ENCODE peak calls at places on chromosomes 4 and X, in ten cellular contexts. One of them, this sample, is unnamed.

GRCh38 chr4:17173300-17173699 is 274.9 kb upstream of the LDB2 start:
- DNase-seq in astrocyte of the spinal cord: no peak
- DNase-seq in AG04450: no peak
- DNase-seq in AG04449: no peak
- DNase-seq in nephron progenitor cell: peak; percentile 20
- DNase-seq in endothelial cell: peak; percentile 16
- DNase-seq in fibroblast of mammary gland: no peak
- DNase-seq in A673: peak; percentile 67
- DNase-seq in progenitor cell of endocrine pancreas: no peak
- DNase-seq in fibroblast of the aortic adventitia: no peak
- DNase-seq in this sample: no peak

GRCh38 chr4:153260152-153260551 is 55.9 kb downstream of the TRIM2 start:
- DNase-seq in astrocyte of the spinal cord: no peak
- DNase-seq in AG04450: no peak
- DNase-seq in AG04449: no peak
- DNase-seq in nephron progenitor cell: no peak
- DNase-seq in endothelial cell: no peak
- DNase-seq in fibroblast of mammary gland: no peak
- DNase-seq in A673: no peak
- DNase-seq in progenitor cell of endocrine pancreas: no peak
- DNase-seq in fibroblast of the aortic adventitia: peak; percentile 31
- DNase-seq in this sample: no peak

GRCh38 chr4:88672987-88673386 is 24.6 kb downstream of the NAP1L5 start:
- DNase-seq in astrocyte of the spinal cord: peak; percentile 56
- DNase-seq in AG04450: no peak
- DNase-seq in AG04449: no peak
- DNase-seq in nephron progenitor cell: peak; percentile 35
- DNase-seq in endothelial cell: peak; percentile 44
- DNase-seq in fibroblast of mammary gland: peak; percentile 56
- DNase-seq in A673: peak; percentile 46
- DNase-seq in progenitor cell of endocrine pancreas: no peak
- DNase-seq in fibroblast of the aortic adventitia: peak; percentile 63
- DNase-seq in this sample: no peak

GRCh38 chrX:109926743-109927662 is 75.9 kb upstream of the TMEM164 start:
- DNase-seq in astrocyte of the spinal cord: no peak
- DNase-seq in AG04450: no peak
- DNase-seq in AG04449: no peak
- DNase-seq in nephron progenitor cell: no peak
- DNase-seq in endothelial cell: no peak
- DNase-seq in fibroblast of mammary gland: no peak
- DNase-seq in A673: no peak
- DNase-seq in progenitor cell of endocrine pancreas: no peak
- DNase-seq in fibroblast of the aortic adventitia: no peak
- DNase-seq in this sample: no peak

GRCh38 chr4:152983221-152983620 is 47.1 kb downstream of the FHDC1 start:
- DNase-seq in astrocyte of the spinal cord: peak; percentile 22
- DNase-seq in AG04450: no peak
- DNase-seq in AG04449: no peak
- DNase-seq in nephron progenitor cell: peak; percentile 62
- DNase-seq in endothelial cell: peak; percentile 40
- DNase-seq in fibroblast of mammary gland: peak; percentile 29
- DNase-seq in A673: no peak
- DNase-seq in progenitor cell of endocrine pancreas: no peak
- DNase-seq in fibroblast of the aortic adventitia: peak; percentile 23
- DNase-seq in this sample: no peak

GRCh38 chr4:16125571-16126445 is 42.0 kb upstream of the PROM1 start:
- DNase-seq in astrocyte of the spinal cord: no peak
- DNase-seq in AG04450: no peak
- DNase-seq in AG04449: peak; percentile 3
- DNase-seq in nephron progenitor cell: no peak
- DNase-seq in endothelial cell: no peak
- DNase-seq in fibroblast of mammary gland: no peak
- DNase-seq in A673: peak; percentile 42
- DNase-seq in progenitor cell of endocrine pancreas: no peak
- DNase-seq in fibroblast of the aortic adventitia: no peak
- DNase-seq in this sample: no peak

GRCh38 chr4:153757407-153757806 is 2.4 kb downstream of the RNF175 start:
- DNase-seq in astrocyte of the spinal cord: no peak
- DNase-seq in AG04450: no peak
- DNase-seq in AG04449: no peak
- DNase-seq in nephron progenitor cell: no peak
- DNase-seq in endothelial cell: no peak
- DNase-seq in fibroblast of mammary gland: no peak
- DNase-seq in A673: no peak
- DNase-seq in progenitor cell of endocrine pancreas: no peak
- DNase-seq in fibroblast of the aortic adventitia: no peak
- DNase-seq in this sample: no peak

GRCh38 chr4:5730993-5731975 is 20.3 kb downstream of the EVC start:
- DNase-seq in astrocyte of the spinal cord: no peak
- DNase-seq in AG04450: no peak
- DNase-seq in AG04449: no peak
- DNase-seq in nephron progenitor cell: no peak
- DNase-seq in endothelial cell: no peak
- DNase-seq in fibroblast of mammary gland: peak; percentile 49
- DNase-seq in A673: peak; percentile 37
- DNase-seq in progenitor cell of endocrine pancreas: no peak
- DNase-seq in fibroblast of the aortic adventitia: no peak
- DNase-seq in this sample: no peak

GRCh38 chr4:14726441-14727405 is 275.6 kb upstream of the CPEB2 start:
- DNase-seq in astrocyte of the spinal cord: peak; percentile 72
- DNase-seq in AG04450: no peak
- DNase-seq in AG04449: no peak
- DNase-seq in nephron progenitor cell: no peak
- DNase-seq in endothelial cell: no peak
- DNase-seq in fibroblast of mammary gland: peak; percentile 65
- DNase-seq in A673: no peak
- DNase-seq in progenitor cell of endocrine pancreas: no peak
- DNase-seq in fibroblast of the aortic adventitia: peak; percentile 57
- DNase-seq in this sample: no peak

GRCh38 chrX:20333672-20334071 is 67.0 kb upstream of the RPS6KA3 start:
- DNase-seq in astrocyte of the spinal cord: no peak
- DNase-seq in AG04450: no peak
- DNase-seq in AG04449: no peak
- DNase-seq in nephron progenitor cell: no peak
- DNase-seq in endothelial cell: no peak
- DNase-seq in fibroblast of mammary gland: no peak
- DNase-seq in A673: no peak
- DNase-seq in progenitor cell of endocrine pancreas: no peak
- DNase-seq in fibroblast of the aortic adventitia: no peak
- DNase-seq in this sample: no peak

GRCh38 chrX:49988128-49988527 is 65.7 kb downstream of the CLCN5 start:
- DNase-seq in astrocyte of the spinal cord: no peak
- DNase-seq in AG04450: no peak
- DNase-seq in AG04449: no peak
- DNase-seq in nephron progenitor cell: no peak
- DNase-seq in endothelial cell: no peak
- DNase-seq in fibroblast of mammary gland: no peak
- DNase-seq in A673: peak; percentile 26
- DNase-seq in progenitor cell of endocrine pancreas: no peak
- DNase-seq in fibroblast of the aortic adventitia: no peak
- DNase-seq in this sample: no peak

GRCh38 chrX:42290608-42291007 is 367.3 kb upstream of the CASK start:
- DNase-seq in astrocyte of the spinal cord: peak; percentile 0
- DNase-seq in AG04450: no peak
- DNase-seq in AG04449: no peak
- DNase-seq in nephron progenitor cell: no peak
- DNase-seq in endothelial cell: peak; percentile 2
- DNase-seq in fibroblast of mammary gland: peak; percentile 6
- DNase-seq in A673: peak; percentile 4
- DNase-seq in progenitor cell of endocrine pancreas: no peak
- DNase-seq in fibroblast of the aortic adventitia: peak; percentile 2
- DNase-seq in this sample: no peak

GRCh38 chr4:116702949-116703348 is 382.4 kb downstream of the TRAM1L1 start:
- DNase-seq in astrocyte of the spinal cord: no peak
- DNase-seq in AG04450: no peak
- DNase-seq in AG04449: no peak
- DNase-seq in nephron progenitor cell: no peak
- DNase-seq in endothelial cell: no peak
- DNase-seq in fibroblast of mammary gland: no peak
- DNase-seq in A673: peak; percentile 41
- DNase-seq in progenitor cell of endocrine pancreas: no peak
- DNase-seq in fibroblast of the aortic adventitia: no peak
- DNase-seq in this sample: no peak
- TF ChIP-seq CTCF in astrocyte of the spinal cord: peak; percentile 4
- TF ChIP-seq CTCF in AG04450: no peak
- TF ChIP-seq CTCF in AG04449: no peak
- TF ChIP-seq CTCF in nephron progenitor cell: no peak
- TF ChIP-seq CTCF in endothelial cell: no peak
- TF ChIP-seq CTCF in fibroblast of mammary gland: no peak
- TF ChIP-seq CTCF in A673: peak; percentile 45
- TF ChIP-seq CTCF in progenitor cell of endocrine pancreas: no peak
- TF ChIP-seq CTCF in fibroblast of the aortic adventitia: no peak
- TF ChIP-seq CTCF in this sample: peak; percentile 21

DNA sequence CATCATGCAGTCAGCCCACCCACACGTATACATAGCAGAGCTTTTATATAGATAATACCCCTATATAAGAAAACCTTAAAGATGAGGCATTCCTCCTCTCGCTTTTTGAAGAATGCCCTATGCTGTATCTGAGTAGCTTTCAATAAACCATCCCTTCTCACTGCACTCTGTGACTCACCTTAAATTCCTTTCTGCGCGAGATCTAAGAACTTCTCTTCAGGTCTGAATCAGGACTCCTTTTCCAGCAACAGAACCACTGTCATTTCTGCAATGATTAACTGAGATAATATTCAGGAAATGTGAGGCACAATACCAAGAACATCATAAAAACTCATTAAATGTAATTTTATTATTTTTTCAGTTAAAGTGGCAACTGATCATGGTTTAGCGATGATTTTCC is 76.4 kb upstream of the DCLK2 start:
- DNase-seq in astrocyte of the spinal cord: peak; percentile 36
- DNase-seq in AG04450: no peak
- DNase-seq in AG04449: no peak
- DNase-seq in nephron progenitor cell: no peak
- DNase-seq in endothelial cell: no peak
- DNase-seq in fibroblast of mammary gland: no peak
- DNase-seq in A673: no peak
- DNase-seq in progenitor cell of endocrine pancreas: no peak
- DNase-seq in fibroblast of the aortic adventitia: peak; percentile 30
- DNase-seq in this sample: no peak
- TF ChIP-seq CTCF in astrocyte of the spinal cord: no peak
- TF ChIP-seq CTCF in AG04450: no peak
- TF ChIP-seq CTCF in AG04449: no peak
- TF ChIP-seq CTCF in nephron progenitor cell: no peak
- TF ChIP-seq CTCF in endothelial cell: no peak
- TF ChIP-seq CTCF in fibroblast of mammary gland: no peak
- TF ChIP-seq CTCF in A673: no peak
- TF ChIP-seq CTCF in progenitor cell of endocrine pancreas: no peak
- TF ChIP-seq CTCF in fibroblast of the aortic adventitia: no peak
- TF ChIP-seq CTCF in this sample: no peak

DNA sequence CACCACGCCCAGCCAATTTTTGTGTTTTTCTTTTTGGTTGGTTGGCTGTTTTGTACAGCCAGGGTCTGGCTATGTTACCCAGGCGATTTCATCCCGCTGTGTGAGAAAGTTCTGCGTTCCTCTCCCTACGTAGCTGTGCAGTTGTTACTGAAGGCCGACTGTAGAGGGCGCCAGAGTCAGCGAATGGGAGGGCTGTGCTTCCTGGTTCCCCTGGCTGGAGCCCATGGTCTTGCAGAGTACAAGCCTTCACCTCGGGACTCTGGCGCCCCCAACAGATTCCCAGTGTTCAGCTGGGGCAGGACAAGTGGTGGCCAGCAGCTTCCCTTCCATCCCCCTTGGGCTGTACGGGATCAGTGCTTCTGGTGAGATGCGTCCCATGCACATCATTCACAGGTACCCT is 5.6 kb upstream of the CT45A1 start:
- DNase-seq in astrocyte of the spinal cord: no peak
- DNase-seq in AG04450: no peak
- DNase-seq in AG04449: no peak
- DNase-seq in nephron progenitor cell: peak; percentile 3
- DNase-seq in endothelial cell: peak; percentile 58
- DNase-seq in fibroblast of mammary gland: peak; percentile 1
- DNase-seq in A673: peak; percentile 61
- DNase-seq in progenitor cell of endocrine pancreas: no peak
- DNase-seq in fibroblast of the aortic adventitia: no peak
- DNase-seq in this sample: no peak
- TF ChIP-seq CTCF in astrocyte of the spinal cord: no peak
- TF ChIP-seq CTCF in AG04450: peak; percentile 15
- TF ChIP-seq CTCF in AG04449: no peak
- TF ChIP-seq CTCF in nephron progenitor cell: no peak
- TF ChIP-seq CTCF in endothelial cell: peak; percentile 46
- TF ChIP-seq CTCF in fibroblast of mammary gland: no peak
- TF ChIP-seq CTCF in A673: peak; percentile 69
- TF ChIP-seq CTCF in progenitor cell of endocrine pancreas: no peak
- TF ChIP-seq CTCF in fibroblast of the aortic adventitia: no peak
- TF ChIP-seq CTCF in this sample: peak; percentile 52

GRCh38 chr4:108029321-108029720 is 39.6 kb downstream of the HADH start:
- DNase-seq in astrocyte of the spinal cord: no peak
- DNase-seq in AG04450: no peak
- DNase-seq in AG04449: no peak
- DNase-seq in nephron progenitor cell: no peak
- DNase-seq in endothelial cell: no peak
- DNase-seq in fibroblast of mammary gland: no peak
- DNase-seq in A673: no peak
- DNase-seq in progenitor cell of endocrine pancreas: no peak
- DNase-seq in fibroblast of the aortic adventitia: no peak
- DNase-seq in this sample: no peak

GRCh38 chr4:108033348-108033747 is 43.7 kb downstream of the HADH start:
- DNase-seq in astrocyte of the spinal cord: no peak
- DNase-seq in AG04450: no peak
- DNase-seq in AG04449: no peak
- DNase-seq in nephron progenitor cell: no peak
- DNase-seq in endothelial cell: no peak
- DNase-seq in fibroblast of mammary gland: no peak
- DNase-seq in A673: no peak
- DNase-seq in progenitor cell of endocrine pancreas: no peak
- DNase-seq in fibroblast of the aortic adventitia: no peak
- DNase-seq in this sample: no peak

GRCh38 chr4:108029731-108030130 is 40.0 kb downstream of the HADH start:
- DNase-seq in astrocyte of the spinal cord: no peak
- DNase-seq in AG04450: no peak
- DNase-seq in AG04449: no peak
- DNase-seq in nephron progenitor cell: no peak
- DNase-seq in endothelial cell: no peak
- DNase-seq in fibroblast of mammary gland: peak; percentile 74
- DNase-seq in A673: no peak
- DNase-seq in progenitor cell of endocrine pancreas: no peak
- DNase-seq in fibroblast of the aortic adventitia: no peak
- DNase-seq in this sample: no peak

GRCh38 chr4:108031427-108032083 is 41.9 kb downstream of the HADH start:
- DNase-seq in astrocyte of the spinal cord: no peak
- DNase-seq in AG04450: no peak
- DNase-seq in AG04449: no peak
- DNase-seq in nephron progenitor cell: no peak
- DNase-seq in endothelial cell: no peak
- DNase-seq in fibroblast of mammary gland: peak; percentile 55
- DNase-seq in A673: no peak
- DNase-seq in progenitor cell of endocrine pancreas: no peak
- DNase-seq in fibroblast of the aortic adventitia: no peak
- DNase-seq in this sample: no peak

DNA sequence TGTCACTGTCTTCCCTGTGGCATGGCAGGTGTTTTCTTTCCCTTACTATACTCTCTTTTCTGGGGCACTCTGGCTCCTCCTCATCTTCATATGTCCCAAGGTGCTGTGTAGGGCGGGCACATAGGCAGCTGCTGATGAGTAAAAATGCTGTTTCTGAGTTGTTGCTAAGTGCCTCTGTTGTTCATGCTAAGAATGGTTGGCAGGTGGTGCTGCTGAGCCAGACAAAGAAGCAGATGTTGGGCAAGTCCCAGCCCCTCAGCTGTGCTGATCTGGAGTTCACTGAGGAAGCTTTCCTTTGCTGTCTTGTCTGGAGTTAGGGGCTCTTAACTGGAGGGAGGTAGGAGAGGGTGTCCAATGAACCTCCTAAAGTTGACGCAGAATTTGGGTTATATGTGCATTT is 40.6 kb downstream of the HADH start:
- DNase-seq in astrocyte of the spinal cord: peak; percentile 76
- DNase-seq in AG04450: peak; percentile 24
- DNase-seq in AG04449: peak; percentile 21
- DNase-seq in nephron progenitor cell: peak; percentile 44
- DNase-seq in endothelial cell: peak; percentile 65
- DNase-seq in fibroblast of mammary gland: peak; percentile 78
- DNase-seq in A673: peak; percentile 50
- DNase-seq in progenitor cell of endocrine pancreas: no peak
- DNase-seq in fibroblast of the aortic adventitia: peak; percentile 67
- DNase-seq in this sample: no peak
- TF ChIP-seq CTCF in astrocyte of the spinal cord: peak; percentile 66
- TF ChIP-seq CTCF in AG04450: peak; percentile 64
- TF ChIP-seq CTCF in AG04449: peak; percentile 69
- TF ChIP-seq CTCF in nephron progenitor cell: peak; percentile 51
- TF ChIP-seq CTCF in endothelial cell: no peak
- TF ChIP-seq CTCF in fibroblast of mammary gland: peak; percentile 56
- TF ChIP-seq CTCF in A673: peak; percentile 60
- TF ChIP-seq CTCF in progenitor cell of endocrine pancreas: peak; percentile 67
- TF ChIP-seq CTCF in fibroblast of the aortic adventitia: peak; percentile 54
- TF ChIP-seq CTCF in this sample: peak; percentile 73